ENCODE peak calls at places on chromosomes 2 and 18, in ten cellular contexts. One of them, this sample, is unnamed.

GRCh38 chr2:79083846-79084376 is 3.9 kb downstream of the REG1B start:
- DNase-seq in spleen: no peak
- DNase-seq in MCF 10A: no peak
- DNase-seq in CD4-positive, alpha-beta T cell: no peak
- DNase-seq in A549: no peak
- DNase-seq in CD8-positive, alpha-beta T cell: no peak
- DNase-seq in HFF-Myc: no peak
- DNase-seq in Panc1: no peak
- DNase-seq in Calu3: no peak
- DNase-seq in AG04450: no peak
- DNase-seq in this sample: no peak

GRCh38 chr2:69305712-69306611 is 81.1 kb downstream of the GFPT1 start:
- DNase-seq in spleen: no peak
- DNase-seq in MCF 10A: no peak
- DNase-seq in CD4-positive, alpha-beta T cell: no peak
- DNase-seq in A549: no peak
- DNase-seq in CD8-positive, alpha-beta T cell: no peak
- DNase-seq in HFF-Myc: no peak
- DNase-seq in Panc1: no peak
- DNase-seq in Calu3: no peak
- DNase-seq in AG04450: no peak
- DNase-seq in this sample: peak; percentile 57

GRCh38 chr2:5373200-5373599 is 319.0 kb upstream of the SOX11 start:
- DNase-seq in spleen: no peak
- DNase-seq in MCF 10A: no peak
- DNase-seq in CD4-positive, alpha-beta T cell: no peak
- DNase-seq in A549: no peak
- DNase-seq in CD8-positive, alpha-beta T cell: no peak
- DNase-seq in HFF-Myc: no peak
- DNase-seq in Panc1: no peak
- DNase-seq in Calu3: no peak
- DNase-seq in AG04450: no peak
- DNase-seq in this sample: no peak

GRCh38 chr18:10518595-10519273 is 7.1 kb upstream of the NAPG start:
- DNase-seq in spleen: no peak
- DNase-seq in MCF 10A: no peak
- DNase-seq in CD4-positive, alpha-beta T cell: no peak
- DNase-seq in A549: no peak
- DNase-seq in CD8-positive, alpha-beta T cell: no peak
- DNase-seq in HFF-Myc: no peak
- DNase-seq in Panc1: no peak
- DNase-seq in Calu3: no peak
- DNase-seq in AG04450: no peak
- DNase-seq in this sample: peak; percentile 73

GRCh38 chr2:219527076-219527394 is 12.8 kb downstream of the ASIC4 start:
- DNase-seq in spleen: no peak
- DNase-seq in MCF 10A: no peak
- DNase-seq in CD4-positive, alpha-beta T cell: no peak
- DNase-seq in A549: no peak
- DNase-seq in CD8-positive, alpha-beta T cell: no peak
- DNase-seq in HFF-Myc: no peak
- DNase-seq in Panc1: no peak
- DNase-seq in Calu3: peak; percentile 34
- DNase-seq in AG04450: no peak
- DNase-seq in this sample: peak; percentile 67

GRCh38 chr18:2171840-2172625 is 399.3 kb downstream of the METTL4 start:
- DNase-seq in spleen: no peak
- DNase-seq in MCF 10A: no peak
- DNase-seq in CD4-positive, alpha-beta T cell: no peak
- DNase-seq in A549: no peak
- DNase-seq in CD8-positive, alpha-beta T cell: no peak
- DNase-seq in HFF-Myc: no peak
- DNase-seq in Panc1: no peak
- DNase-seq in Calu3: no peak
- DNase-seq in AG04450: no peak
- DNase-seq in this sample: no peak

GRCh38 chr18:11149441-11150270 is at the start of gene PIEZO2:
- DNase-seq in spleen: peak; percentile 81
- DNase-seq in MCF 10A: no peak
- DNase-seq in CD4-positive, alpha-beta T cell: no peak
- DNase-seq in A549: peak; percentile 47
- DNase-seq in CD8-positive, alpha-beta T cell: no peak
- DNase-seq in HFF-Myc: no peak
- DNase-seq in Panc1: no peak
- DNase-seq in Calu3: no peak
- DNase-seq in AG04450: no peak
- DNase-seq in this sample: peak; percentile 85

GRCh38 chr18:78960709-78961108 is 18.9 kb upstream of the SALL3 start:
- DNase-seq in spleen: no peak
- DNase-seq in MCF 10A: no peak
- DNase-seq in CD4-positive, alpha-beta T cell: no peak
- DNase-seq in A549: no peak
- DNase-seq in CD8-positive, alpha-beta T cell: no peak
- DNase-seq in HFF-Myc: no peak
- DNase-seq in Panc1: no peak
- DNase-seq in Calu3: no peak
- DNase-seq in AG04450: no peak
- DNase-seq in this sample: no peak

GRCh38 chr2:50895058-50895457 is 136.9 kb downstream of the NRXN1 start:
- DNase-seq in spleen: no peak
- DNase-seq in MCF 10A: no peak
- DNase-seq in CD4-positive, alpha-beta T cell: no peak
- DNase-seq in A549: no peak
- DNase-seq in CD8-positive, alpha-beta T cell: no peak
- DNase-seq in HFF-Myc: no peak
- DNase-seq in Panc1: no peak
- DNase-seq in Calu3: no peak
- DNase-seq in AG04450: no peak
- DNase-seq in this sample: no peak

GRCh38 chr2:181239400-181239799 is 217.8 kb upstream of the ITGA4 start:
- DNase-seq in spleen: no peak
- DNase-seq in MCF 10A: no peak
- DNase-seq in CD4-positive, alpha-beta T cell: no peak
- DNase-seq in A549: no peak
- DNase-seq in CD8-positive, alpha-beta T cell: no peak
- DNase-seq in HFF-Myc: no peak
- DNase-seq in Panc1: no peak
- DNase-seq in Calu3: no peak
- DNase-seq in AG04450: no peak
- DNase-seq in this sample: no peak
- TF ChIP-seq CTCF in spleen: peak; percentile 14
- TF ChIP-seq CTCF in MCF 10A: no peak
- TF ChIP-seq CTCF in CD4-positive, alpha-beta T cell: no peak
- TF ChIP-seq CTCF in A549: peak; percentile 8
- TF ChIP-seq CTCF in CD8-positive, alpha-beta T cell: no peak
- TF ChIP-seq CTCF in HFF-Myc: no peak
- TF ChIP-seq CTCF in Panc1: peak; percentile 21
- TF ChIP-seq CTCF in Calu3: no peak
- TF ChIP-seq CTCF in AG04450: peak; percentile 11
- TF ChIP-seq CTCF in this sample: no peak

DNA sequence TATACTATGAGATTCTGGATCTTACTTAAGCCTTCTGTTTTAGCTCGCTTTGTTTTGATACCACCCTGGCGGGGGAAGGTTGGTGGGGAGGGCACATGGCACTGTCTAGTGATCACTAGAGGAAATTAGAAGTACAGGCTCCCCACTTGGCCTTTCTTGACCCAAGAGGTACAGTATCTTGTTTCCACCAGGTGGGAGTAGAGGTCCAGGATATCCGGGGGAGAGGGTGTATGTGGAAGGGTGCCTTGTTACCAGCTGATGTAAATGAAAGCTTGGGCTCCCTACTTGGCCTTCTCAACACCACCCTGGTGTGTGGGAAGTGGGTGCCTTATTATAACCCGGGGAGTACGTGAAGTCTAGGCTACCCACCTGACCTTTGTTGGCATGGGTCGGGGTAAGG is 7.5 kb downstream of the GALNT1 start:
- DNase-seq in spleen: no peak
- DNase-seq in MCF 10A: no peak
- DNase-seq in CD4-positive, alpha-beta T cell: peak; percentile 18
- DNase-seq in A549: no peak
- DNase-seq in CD8-positive, alpha-beta T cell: no peak
- DNase-seq in HFF-Myc: no peak
- DNase-seq in Panc1: no peak
- DNase-seq in Calu3: no peak
- DNase-seq in AG04450: no peak
- DNase-seq in this sample: no peak
- TF ChIP-seq CTCF in spleen: peak; percentile 24
- TF ChIP-seq CTCF in MCF 10A: no peak
- TF ChIP-seq CTCF in CD4-positive, alpha-beta T cell: peak; percentile 15
- TF ChIP-seq CTCF in A549: no peak
- TF ChIP-seq CTCF in CD8-positive, alpha-beta T cell: peak; percentile 37
- TF ChIP-seq CTCF in HFF-Myc: no peak
- TF ChIP-seq CTCF in Panc1: no peak
- TF ChIP-seq CTCF in Calu3: no peak
- TF ChIP-seq CTCF in AG04450: no peak
- TF ChIP-seq CTCF in this sample: no peak

DNA sequence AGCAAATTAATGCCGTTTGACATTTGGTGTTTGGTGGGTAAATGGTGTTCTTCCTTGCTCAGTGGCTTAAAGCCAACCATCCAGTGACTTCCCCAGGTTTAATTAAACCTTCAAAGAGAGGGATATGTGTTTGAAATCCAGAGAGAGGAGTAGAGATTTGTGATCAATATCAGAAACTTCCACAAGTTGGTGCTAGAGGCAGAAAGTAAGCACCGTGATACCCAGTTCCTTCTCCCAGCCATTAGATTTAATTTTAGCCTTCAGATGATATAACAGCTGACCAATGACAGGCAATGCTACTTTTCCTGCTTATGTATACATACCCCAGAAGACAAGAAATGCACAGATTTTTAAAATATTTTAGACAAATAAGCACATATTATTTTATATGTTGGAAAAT is 398.5 kb downstream of the CDH2 start:
- DNase-seq in spleen: no peak
- DNase-seq in MCF 10A: peak; percentile 8
- DNase-seq in CD4-positive, alpha-beta T cell: no peak
- DNase-seq in A549: no peak
- DNase-seq in CD8-positive, alpha-beta T cell: no peak
- DNase-seq in HFF-Myc: no peak
- DNase-seq in Panc1: no peak
- DNase-seq in Calu3: no peak
- DNase-seq in AG04450: no peak
- DNase-seq in this sample: peak; percentile 48
- TF ChIP-seq CTCF in spleen: no peak
- TF ChIP-seq CTCF in MCF 10A: peak; percentile 39
- TF ChIP-seq CTCF in CD4-positive, alpha-beta T cell: no peak
- TF ChIP-seq CTCF in A549: peak; percentile 30
- TF ChIP-seq CTCF in CD8-positive, alpha-beta T cell: no peak
- TF ChIP-seq CTCF in HFF-Myc: peak; percentile 46
- TF ChIP-seq CTCF in Panc1: peak; percentile 27
- TF ChIP-seq CTCF in Calu3: no peak
- TF ChIP-seq CTCF in AG04450: peak; percentile 64
- TF ChIP-seq CTCF in this sample: peak; percentile 56

GRCh38 chr18:53911200-53911599 is 313.3 kb downstream of the MBD2 start:
- DNase-seq in spleen: no peak
- DNase-seq in MCF 10A: no peak
- DNase-seq in CD4-positive, alpha-beta T cell: no peak
- DNase-seq in A549: no peak
- DNase-seq in CD8-positive, alpha-beta T cell: no peak
- DNase-seq in HFF-Myc: no peak
- DNase-seq in Panc1: no peak
- DNase-seq in Calu3: no peak
- DNase-seq in AG04450: no peak
- DNase-seq in this sample: no peak

GRCh38 chr18:53906681-53907080 is 317.8 kb downstream of the MBD2 start:
- DNase-seq in spleen: no peak
- DNase-seq in MCF 10A: no peak
- DNase-seq in CD4-positive, alpha-beta T cell: no peak
- DNase-seq in A549: no peak
- DNase-seq in CD8-positive, alpha-beta T cell: no peak
- DNase-seq in HFF-Myc: no peak
- DNase-seq in Panc1: no peak
- DNase-seq in Calu3: no peak
- DNase-seq in AG04450: no peak
- DNase-seq in this sample: no peak

GRCh38 chr18:53909668-53910067 is 314.8 kb downstream of the MBD2 start:
- DNase-seq in spleen: no peak
- DNase-seq in MCF 10A: peak; percentile 63
- DNase-seq in CD4-positive, alpha-beta T cell: no peak
- DNase-seq in A549: peak; percentile 3
- DNase-seq in CD8-positive, alpha-beta T cell: no peak
- DNase-seq in HFF-Myc: no peak
- DNase-seq in Panc1: no peak
- DNase-seq in Calu3: peak; percentile 34
- DNase-seq in AG04450: no peak
- DNase-seq in this sample: no peak
- TF ChIP-seq CTCF in spleen: no peak
- TF ChIP-seq CTCF in MCF 10A: peak; percentile 57
- TF ChIP-seq CTCF in CD4-positive, alpha-beta T cell: peak; percentile 15
- TF ChIP-seq CTCF in A549: peak; percentile 37
- TF ChIP-seq CTCF in CD8-positive, alpha-beta T cell: no peak
- TF ChIP-seq CTCF in HFF-Myc: peak; percentile 39
- TF ChIP-seq CTCF in Panc1: peak; percentile 16
- TF ChIP-seq CTCF in Calu3: peak; percentile 58
- TF ChIP-seq CTCF in AG04450: no peak
- TF ChIP-seq CTCF in this sample: no peak

DNA sequence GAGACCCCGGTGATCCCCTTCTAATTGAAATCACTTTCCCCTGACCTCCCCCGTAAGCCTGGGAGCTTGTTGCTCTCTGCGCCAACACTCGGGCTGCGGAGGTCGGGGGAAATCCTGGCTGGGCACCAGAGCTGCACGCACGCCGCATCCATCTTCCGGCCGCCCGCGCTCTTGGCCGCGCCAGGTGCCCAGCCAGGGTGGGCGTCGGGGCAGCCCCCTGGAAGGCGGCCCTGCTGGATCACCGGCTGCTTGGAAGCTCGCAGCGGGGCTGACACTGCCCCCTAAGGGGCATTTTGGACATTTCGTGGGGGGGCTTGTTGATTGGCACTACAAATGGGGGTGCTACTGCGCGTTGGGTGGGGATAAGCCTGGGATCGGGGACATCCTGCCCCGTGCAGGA is 280.3 kb upstream of the SKOR2 start:
- DNase-seq in spleen: no peak
- DNase-seq in MCF 10A: no peak
- DNase-seq in CD4-positive, alpha-beta T cell: no peak
- DNase-seq in A549: no peak
- DNase-seq in CD8-positive, alpha-beta T cell: no peak
- DNase-seq in HFF-Myc: no peak
- DNase-seq in Panc1: no peak
- DNase-seq in Calu3: no peak
- DNase-seq in AG04450: no peak
- DNase-seq in this sample: no peak
- TF ChIP-seq CTCF in spleen: no peak
- TF ChIP-seq CTCF in MCF 10A: no peak
- TF ChIP-seq CTCF in CD4-positive, alpha-beta T cell: no peak
- TF ChIP-seq CTCF in A549: no peak
- TF ChIP-seq CTCF in CD8-positive, alpha-beta T cell: no peak
- TF ChIP-seq CTCF in HFF-Myc: no peak
- TF ChIP-seq CTCF in Panc1: peak; percentile 7
- TF ChIP-seq CTCF in Calu3: no peak
- TF ChIP-seq CTCF in AG04450: no peak
- TF ChIP-seq CTCF in this sample: no peak